ENCODE peak calls at places on chromosomes 13 and 19, in nine cellular contexts. One of them, this sample, is unnamed.

GRCh38 chr19:536881-537404 is 5.4 kb downstream of the CDC34 start:
- DNase-seq in putamen: no peak
- DNase-seq in A673: no peak
- DNase-seq in HS-27A: no peak
- DNase-seq in heart right ventricle: no peak
- DNase-seq in ELR: no peak
- DNase-seq in Caco-2: no peak
- DNase-seq in CD8-positive, alpha-beta T cell: no peak
- DNase-seq in HT1080: no peak
- DNase-seq in this sample: no peak

GRCh38 chr19:34220472-34221063 is 33.8 kb upstream of the GARRE1 start:
- DNase-seq in A673: peak; percentile 83
- DNase-seq in putamen: peak; percentile 64
- DNase-seq in ELR: peak; percentile 78
- DNase-seq in CD8-positive, alpha-beta T cell: peak; percentile 70
- DNase-seq in Caco-2: peak; percentile 80
- DNase-seq in HT1080: peak; percentile 41
- DNase-seq in heart right ventricle: no peak
- DNase-seq in HS-27A: peak; percentile 64
- DNase-seq in this sample: peak; percentile 40

GRCh38 chr13:41700790-41701310 is 243.5 kb downstream of the RGCC start:
- DNase-seq in heart right ventricle: no peak
- DNase-seq in ELR: no peak
- DNase-seq in A673: peak; percentile 86
- DNase-seq in Caco-2: no peak
- DNase-seq in putamen: no peak
- DNase-seq in HS-27A: peak; percentile 36
- DNase-seq in CD8-positive, alpha-beta T cell: no peak
- DNase-seq in HT1080: peak; percentile 52
- DNase-seq in this sample: no peak

GRCh38 chr13:71864981-71865857 is 1.8 kb downstream of the DACH1 start:
- DNase-seq in CD8-positive, alpha-beta T cell: no peak
- DNase-seq in ELR: peak; percentile 26
- DNase-seq in HT1080: no peak
- DNase-seq in putamen: no peak
- DNase-seq in heart right ventricle: peak; percentile 54
- DNase-seq in HS-27A: no peak
- DNase-seq in A673: peak; percentile 23
- DNase-seq in Caco-2: peak; percentile 13
- DNase-seq in this sample: no peak

GRCh38 chr13:35140321-35140720 is 198.3 kb downstream of the NBEA start:
- DNase-seq in CD8-positive, alpha-beta T cell: no peak
- DNase-seq in HS-27A: no peak
- DNase-seq in putamen: no peak
- DNase-seq in A673: no peak
- DNase-seq in heart right ventricle: no peak
- DNase-seq in ELR: no peak
- DNase-seq in HT1080: no peak
- DNase-seq in Caco-2: no peak
- DNase-seq in this sample: no peak

GRCh38 chr19:29302002-29302928 is 89.3 kb upstream of the UQCRFS1 start:
- DNase-seq in HT1080: peak; percentile 18
- DNase-seq in A673: no peak
- DNase-seq in CD8-positive, alpha-beta T cell: no peak
- DNase-seq in ELR: no peak
- DNase-seq in Caco-2: no peak
- DNase-seq in heart right ventricle: no peak
- DNase-seq in HS-27A: no peak
- DNase-seq in putamen: no peak
- DNase-seq in this sample: no peak

GRCh38 chr19:5360003-5360820 is 19.6 kb upstream of the PTPRS start:
- DNase-seq in ELR: peak; percentile 42
- DNase-seq in A673: no peak
- DNase-seq in Caco-2: no peak
- DNase-seq in putamen: no peak
- DNase-seq in HS-27A: no peak
- DNase-seq in CD8-positive, alpha-beta T cell: no peak
- DNase-seq in heart right ventricle: no peak
- DNase-seq in HT1080: no peak
- DNase-seq in this sample: no peak

GRCh38 chr13:101204270-101205011 is 211.9 kb downstream of the NALCN start:
- DNase-seq in CD8-positive, alpha-beta T cell: no peak
- DNase-seq in A673: no peak
- DNase-seq in ELR: no peak
- DNase-seq in putamen: no peak
- DNase-seq in Caco-2: no peak
- DNase-seq in HS-27A: no peak
- DNase-seq in HT1080: no peak
- DNase-seq in heart right ventricle: no peak
- DNase-seq in this sample: no peak

GRCh38 chr19:43820098-43820860 is 6.8 kb upstream of the ZNF283 start:
- DNase-seq in heart right ventricle: peak; percentile 52
- DNase-seq in putamen: peak; percentile 42
- DNase-seq in HS-27A: no peak
- DNase-seq in A673: no peak
- DNase-seq in ELR: peak; percentile 59
- DNase-seq in CD8-positive, alpha-beta T cell: no peak
- DNase-seq in HT1080: no peak
- DNase-seq in Caco-2: no peak
- DNase-seq in this sample: no peak

GRCh38 chr19:35284153-35285140 is 2.1 kb downstream of the HAMP start:
- DNase-seq in putamen: peak; percentile 79
- DNase-seq in heart right ventricle: no peak
- DNase-seq in HT1080: no peak
- DNase-seq in HS-27A: no peak
- DNase-seq in ELR: no peak
- DNase-seq in Caco-2: no peak
- DNase-seq in CD8-positive, alpha-beta T cell: no peak
- DNase-seq in A673: no peak
- DNase-seq in this sample: no peak

GRCh38 chr13:101453784-101454201 is 1.3 kb downstream of the ITGBL1 start:
- DNase-seq in A673: no peak
- DNase-seq in CD8-positive, alpha-beta T cell: no peak
- DNase-seq in Caco-2: no peak
- DNase-seq in heart right ventricle: peak; percentile 14
- DNase-seq in ELR: peak; percentile 64
- DNase-seq in HT1080: peak; percentile 29
- DNase-seq in HS-27A: no peak
- DNase-seq in putamen: no peak
- DNase-seq in this sample: peak; percentile 94

GRCh38 chr13:48393030-48393697 is 19.7 kb downstream of the LPAR6 start:
- DNase-seq in A673: no peak
- DNase-seq in heart right ventricle: no peak
- DNase-seq in Caco-2: no peak
- DNase-seq in HS-27A: no peak
- DNase-seq in ELR: no peak
- DNase-seq in putamen: no peak
- DNase-seq in CD8-positive, alpha-beta T cell: no peak
- DNase-seq in HT1080: no peak
- DNase-seq in this sample: no peak

GRCh38 chr13:33696530-33696929 is 121.4 kb upstream of the RFC3 start:
- DNase-seq in A673: no peak
- DNase-seq in Caco-2: no peak
- DNase-seq in putamen: no peak
- DNase-seq in ELR: no peak
- DNase-seq in CD8-positive, alpha-beta T cell: no peak
- DNase-seq in heart right ventricle: no peak
- DNase-seq in HT1080: no peak
- DNase-seq in HS-27A: no peak
- DNase-seq in this sample: no peak

GRCh38 chr19:6232567-6232966 is 47.2 kb downstream of the MLLT1 start:
- DNase-seq in CD8-positive, alpha-beta T cell: no peak
- DNase-seq in HT1080: peak; percentile 77
- DNase-seq in putamen: no peak
- DNase-seq in heart right ventricle: no peak
- DNase-seq in ELR: peak; percentile 87
- DNase-seq in A673: no peak
- DNase-seq in HS-27A: peak; percentile 34
- DNase-seq in Caco-2: no peak
- DNase-seq in this sample: no peak

GRCh38 chr13:35687336-35687735 is 210.8 kb upstream of the MAB21L1 start:
- DNase-seq in A673: no peak
- DNase-seq in Caco-2: no peak
- DNase-seq in HS-27A: no peak
- DNase-seq in heart right ventricle: no peak
- DNase-seq in CD8-positive, alpha-beta T cell: no peak
- DNase-seq in putamen: no peak
- DNase-seq in HT1080: no peak
- DNase-seq in ELR: no peak
- DNase-seq in this sample: no peak

GRCh38 chr13:83221256-83221655 is 661.0 kb downstream of the SLITRK1 start:
- DNase-seq in CD8-positive, alpha-beta T cell: no peak
- DNase-seq in A673: peak; percentile 27
- DNase-seq in Caco-2: no peak
- DNase-seq in heart right ventricle: no peak
- DNase-seq in HS-27A: no peak
- DNase-seq in ELR: peak; percentile 35
- DNase-seq in putamen: no peak
- DNase-seq in HT1080: no peak
- DNase-seq in this sample: no peak

GRCh38 chr13:19157461-19157860 is 24.2 kb downstream of the TUBA3C start:
- DNase-seq in ELR: no peak
- DNase-seq in HT1080: no peak
- DNase-seq in CD8-positive, alpha-beta T cell: no peak
- DNase-seq in A673: no peak
- DNase-seq in Caco-2: no peak
- DNase-seq in putamen: no peak
- DNase-seq in heart right ventricle: no peak
- DNase-seq in HS-27A: no peak
- DNase-seq in this sample: no peak

GRCh38 chr13:21434588-21434987 is 24.5 kb downstream of the ZDHHC20 start:
- DNase-seq in heart right ventricle: no peak
- DNase-seq in CD8-positive, alpha-beta T cell: no peak
- DNase-seq in HS-27A: no peak
- DNase-seq in putamen: peak; percentile 76
- DNase-seq in A673: no peak
- DNase-seq in HT1080: no peak
- DNase-seq in Caco-2: no peak
- DNase-seq in ELR: no peak
- DNase-seq in this sample: no peak

GRCh38 chr19:7415857-7416371 is 67.2 kb downstream of the ARHGEF18 start:
- DNase-seq in Caco-2: no peak
- DNase-seq in A673: no peak
- DNase-seq in ELR: no peak
- DNase-seq in heart right ventricle: no peak
- DNase-seq in putamen: no peak
- DNase-seq in HT1080: no peak
- DNase-seq in HS-27A: no peak
- DNase-seq in CD8-positive, alpha-beta T cell: no peak
- DNase-seq in this sample: no peak

GRCh38 chr13:49410477-49410876 is 33.4 kb downstream of the CAB39L start:
- DNase-seq in A673: no peak
- DNase-seq in heart right ventricle: no peak
- DNase-seq in HS-27A: no peak
- DNase-seq in putamen: no peak
- DNase-seq in CD8-positive, alpha-beta T cell: no peak
- DNase-seq in HT1080: no peak
- DNase-seq in Caco-2: no peak
- DNase-seq in ELR: no peak
- DNase-seq in this sample: no peak

GRCh38 chr13:36217456-36217855 is 3.1 kb upstream of the SOHLH2 start:
- DNase-seq in putamen: no peak
- DNase-seq in CD8-positive, alpha-beta T cell: no peak
- DNase-seq in A673: no peak
- DNase-seq in HS-27A: no peak
- DNase-seq in heart right ventricle: no peak
- DNase-seq in HT1080: no peak
- DNase-seq in Caco-2: no peak
- DNase-seq in ELR: no peak
- DNase-seq in this sample: no peak

GRCh38 chr13:24050292-24050711 is 110.2 kb upstream of the SPATA13 start:
- DNase-seq in A673: peak; percentile 28
- DNase-seq in HT1080: peak; percentile 68
- DNase-seq in CD8-positive, alpha-beta T cell: no peak
- DNase-seq in putamen: peak; percentile 71
- DNase-seq in HS-27A: peak; percentile 9
- DNase-seq in Caco-2: no peak
- DNase-seq in ELR: peak; percentile 76
- DNase-seq in heart right ventricle: peak; percentile 42
- DNase-seq in this sample: peak; percentile 34

GRCh38 chr19:48900477-48901452 is 653 bp downstream of the NUCB1 start:
- DNase-seq in Caco-2: no peak
- DNase-seq in A673: peak; percentile 60
- DNase-seq in putamen: no peak
- DNase-seq in ELR: peak; percentile 43
- DNase-seq in HS-27A: no peak
- DNase-seq in heart right ventricle: no peak
- DNase-seq in CD8-positive, alpha-beta T cell: peak; percentile 17
- DNase-seq in HT1080: peak; percentile 50
- DNase-seq in this sample: peak; percentile 50

GRCh38 chr19:40006273-40006691 is 9.4 kb downstream of the ZNF546 start:
- DNase-seq in HS-27A: peak; percentile 84
- DNase-seq in ELR: peak; percentile 91
- DNase-seq in heart right ventricle: no peak
- DNase-seq in Caco-2: no peak
- DNase-seq in A673: no peak
- DNase-seq in CD8-positive, alpha-beta T cell: no peak
- DNase-seq in putamen: no peak
- DNase-seq in HT1080: peak; percentile 78
- DNase-seq in this sample: no peak

GRCh38 chr13:104809483-104809882 is 1726.0 kb downstream of the EFNB2 start:
- DNase-seq in A673: no peak
- DNase-seq in HS-27A: no peak
- DNase-seq in Caco-2: no peak
- DNase-seq in CD8-positive, alpha-beta T cell: no peak
- DNase-seq in heart right ventricle: no peak
- DNase-seq in HT1080: peak; percentile 52
- DNase-seq in putamen: no peak
- DNase-seq in ELR: no peak
- DNase-seq in this sample: no peak

GRCh38 chr19:49395581-49396407 is 7.7 kb downstream of the KASH5 start:
- DNase-seq in heart right ventricle: no peak
- DNase-seq in putamen: no peak
- DNase-seq in HS-27A: no peak
- DNase-seq in Caco-2: no peak
- DNase-seq in ELR: no peak
- DNase-seq in A673: no peak
- DNase-seq in HT1080: no peak
- DNase-seq in CD8-positive, alpha-beta T cell: no peak
- DNase-seq in this sample: no peak

GRCh38 chr19:44653977-44654784 is 10.5 kb downstream of the PVR start:
- DNase-seq in heart right ventricle: peak; percentile 72
- DNase-seq in CD8-positive, alpha-beta T cell: peak; percentile 62
- DNase-seq in A673: peak; percentile 17
- DNase-seq in putamen: no peak
- DNase-seq in HT1080: peak; percentile 49
- DNase-seq in ELR: peak; percentile 34
- DNase-seq in HS-27A: no peak
- DNase-seq in Caco-2: peak; percentile 54
- DNase-seq in this sample: peak; percentile 84

GRCh38 chr13:94056362-94056990 is 423.0 kb downstream of the DCT start:
- DNase-seq in ELR: no peak
- DNase-seq in HS-27A: no peak
- DNase-seq in CD8-positive, alpha-beta T cell: no peak
- DNase-seq in A673: peak; percentile 55
- DNase-seq in Caco-2: no peak
- DNase-seq in putamen: no peak
- DNase-seq in HT1080: no peak
- DNase-seq in heart right ventricle: no peak
- DNase-seq in this sample: no peak

GRCh38 chr13:94192576-94192975 is 286.9 kb downstream of the DCT start:
- DNase-seq in HS-27A: no peak
- DNase-seq in Caco-2: peak; percentile 40
- DNase-seq in HT1080: peak; percentile 1
- DNase-seq in ELR: peak; percentile 35
- DNase-seq in heart right ventricle: no peak
- DNase-seq in CD8-positive, alpha-beta T cell: no peak
- DNase-seq in putamen: no peak
- DNase-seq in A673: peak; percentile 80
- DNase-seq in this sample: no peak

GRCh38 chr19:52651956-52652355 is 13.8 kb upstream of the ZNF83 start:
- DNase-seq in HT1080: no peak
- DNase-seq in putamen: no peak
- DNase-seq in Caco-2: no peak
- DNase-seq in heart right ventricle: no peak
- DNase-seq in CD8-positive, alpha-beta T cell: no peak
- DNase-seq in A673: no peak
- DNase-seq in ELR: no peak
- DNase-seq in HS-27A: no peak
- DNase-seq in this sample: no peak

GRCh38 chr13:75938811-75939525 is 302.8 kb downstream of the LMO7 start:
- DNase-seq in putamen: no peak
- DNase-seq in A673: peak; percentile 69
- DNase-seq in ELR: no peak
- DNase-seq in Caco-2: no peak
- DNase-seq in HT1080: no peak
- DNase-seq in heart right ventricle: no peak
- DNase-seq in HS-27A: no peak
- DNase-seq in CD8-positive, alpha-beta T cell: no peak
- DNase-seq in this sample: no peak